ENCODE peak calls at places on chromosomes 3 and 15, in ten cellular contexts. One of them, this sample, is unnamed.

GRCh38 chr3:61117045-61117898 is 134.0 kb downstream of the FHIT start:
- DNase-seq in epithelial cell of esophagus: no peak
- DNase-seq in CD8-positive, alpha-beta T cell: no peak
- DNase-seq in body of pancreas: no peak
- DNase-seq in fibroblast of mammary gland: no peak
- DNase-seq in coronary artery: no peak
- DNase-seq in GM06990: no peak
- DNase-seq in A549: no peak
- DNase-seq in Peyer's patch: no peak
- DNase-seq in fibroblast of pulmonary artery: no peak
- DNase-seq in this sample: no peak

GRCh38 chr3:48634661-48635221 is 520 bp downstream of the SLC26A6 start:
- DNase-seq in epithelial cell of esophagus: peak
- DNase-seq in CD8-positive, alpha-beta T cell: peak
- DNase-seq in body of pancreas: peak
- DNase-seq in fibroblast of mammary gland: peak
- DNase-seq in coronary artery: no peak
- DNase-seq in GM06990: peak
- DNase-seq in A549: peak
- DNase-seq in Peyer's patch: peak
- DNase-seq in fibroblast of pulmonary artery: peak
- DNase-seq in this sample: peak

GRCh38 chr3:42839616-42840015 is 30.4 kb downstream of the ACKR2 start:
- DNase-seq in epithelial cell of esophagus: peak
- DNase-seq in CD8-positive, alpha-beta T cell: no peak
- DNase-seq in body of pancreas: peak
- DNase-seq in fibroblast of mammary gland: peak
- DNase-seq in coronary artery: no peak
- DNase-seq in GM06990: peak
- DNase-seq in A549: peak
- DNase-seq in Peyer's patch: peak
- DNase-seq in fibroblast of pulmonary artery: peak
- DNase-seq in this sample: peak

GRCh38 chr15:67882487-67883227 is 42.8 kb upstream of the RNU6-1 start:
- DNase-seq in epithelial cell of esophagus: peak
- DNase-seq in CD8-positive, alpha-beta T cell: no peak
- DNase-seq in body of pancreas: no peak
- DNase-seq in fibroblast of mammary gland: no peak
- DNase-seq in coronary artery: no peak
- DNase-seq in GM06990: peak
- DNase-seq in A549: peak
- DNase-seq in Peyer's patch: no peak
- DNase-seq in fibroblast of pulmonary artery: peak
- DNase-seq in this sample: no peak

GRCh38 chr3:71487418-71487817 is 96.1 kb downstream of the FOXP1 start:
- DNase-seq in epithelial cell of esophagus: no peak
- DNase-seq in CD8-positive, alpha-beta T cell: no peak
- DNase-seq in body of pancreas: no peak
- DNase-seq in fibroblast of mammary gland: no peak
- DNase-seq in coronary artery: no peak
- DNase-seq in GM06990: no peak
- DNase-seq in A549: no peak
- DNase-seq in Peyer's patch: no peak
- DNase-seq in fibroblast of pulmonary artery: no peak
- DNase-seq in this sample: no peak

GRCh38 chr15:67914537-67915373 is 74.9 kb upstream of the RNU6-1 start:
- DNase-seq in epithelial cell of esophagus: no peak
- DNase-seq in CD8-positive, alpha-beta T cell: no peak
- DNase-seq in body of pancreas: peak
- DNase-seq in fibroblast of mammary gland: no peak
- DNase-seq in coronary artery: peak
- DNase-seq in GM06990: no peak
- DNase-seq in A549: peak
- DNase-seq in Peyer's patch: peak
- DNase-seq in fibroblast of pulmonary artery: peak
- DNase-seq in this sample: no peak

GRCh38 chr3:129838086-129838485 is 55.4 kb downstream of the TMCC1 start:
- DNase-seq in epithelial cell of esophagus: no peak
- DNase-seq in CD8-positive, alpha-beta T cell: no peak
- DNase-seq in body of pancreas: no peak
- DNase-seq in fibroblast of mammary gland: no peak
- DNase-seq in coronary artery: no peak
- DNase-seq in GM06990: no peak
- DNase-seq in A549: no peak
- DNase-seq in Peyer's patch: no peak
- DNase-seq in fibroblast of pulmonary artery: no peak
- DNase-seq in this sample: no peak

GRCh38 chr3:131608741-131609140 is 106.0 kb upstream of the MRPL3 start:
- DNase-seq in epithelial cell of esophagus: no peak
- DNase-seq in CD8-positive, alpha-beta T cell: no peak
- DNase-seq in body of pancreas: no peak
- DNase-seq in fibroblast of mammary gland: no peak
- DNase-seq in coronary artery: no peak
- DNase-seq in GM06990: no peak
- DNase-seq in A549: no peak
- DNase-seq in Peyer's patch: no peak
- DNase-seq in fibroblast of pulmonary artery: peak
- DNase-seq in this sample: peak

GRCh38 chr3:59709702-59710555 is 660.1 kb upstream of the CFAP20DC start:
- DNase-seq in epithelial cell of esophagus: no peak
- DNase-seq in CD8-positive, alpha-beta T cell: peak
- DNase-seq in body of pancreas: peak
- DNase-seq in fibroblast of mammary gland: no peak
- DNase-seq in coronary artery: no peak
- DNase-seq in GM06990: no peak
- DNase-seq in A549: no peak
- DNase-seq in Peyer's patch: peak
- DNase-seq in fibroblast of pulmonary artery: no peak
- DNase-seq in this sample: peak

DNA sequence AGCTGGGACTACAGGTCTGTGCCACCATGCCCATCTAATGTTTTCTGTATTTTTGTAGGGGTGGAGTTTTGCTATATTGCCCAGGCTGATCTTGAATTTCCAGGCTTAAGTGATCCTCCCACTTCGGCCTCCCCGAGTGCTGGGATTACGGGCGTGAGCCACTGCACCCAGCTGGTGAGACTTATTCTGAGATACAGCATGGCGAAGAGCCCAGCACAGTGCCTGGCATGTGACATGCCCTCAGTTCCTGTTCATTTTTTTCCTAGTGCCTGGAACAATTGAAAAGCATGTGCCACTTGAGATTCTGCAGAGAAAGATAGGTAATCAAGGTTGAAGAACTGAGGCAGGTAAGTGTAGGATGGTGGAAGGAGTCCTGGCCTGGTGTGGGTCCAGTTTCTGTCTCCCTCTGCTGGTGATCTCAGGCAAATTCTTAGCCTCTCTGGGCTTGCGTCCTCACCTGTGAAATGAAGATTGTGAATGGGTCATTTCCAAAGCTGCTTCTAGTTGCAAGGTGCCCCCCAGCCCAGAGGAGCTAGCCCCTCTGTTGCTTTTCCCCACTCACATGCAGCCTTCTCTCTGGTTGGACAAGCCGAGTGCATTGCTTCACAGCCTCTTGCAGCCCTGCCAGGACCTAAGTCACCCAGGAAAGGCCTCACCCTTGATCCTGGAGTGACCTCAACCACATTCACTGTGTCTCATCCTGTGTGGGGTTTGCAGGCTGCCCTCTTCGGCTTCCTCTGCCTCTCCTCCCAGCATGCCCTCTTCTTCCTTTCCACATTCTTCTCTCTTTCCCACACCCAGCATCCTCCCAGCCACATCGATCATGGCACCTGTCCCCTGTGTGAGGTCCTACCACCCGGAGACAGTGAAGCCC is 4.3 kb upstream of the RHCG start:
- DNase-seq in epithelial cell of esophagus: peak
- DNase-seq in CD8-positive, alpha-beta T cell: no peak
- DNase-seq in body of pancreas: no peak
- DNase-seq in fibroblast of mammary gland: no peak
- DNase-seq in coronary artery: peak
- DNase-seq in GM06990: no peak
- DNase-seq in A549: no peak
- DNase-seq in Peyer's patch: peak
- DNase-seq in fibroblast of pulmonary artery: no peak
- DNase-seq in this sample: no peak
- H3K4me3 ChIP-seq in epithelial cell of esophagus: no peak
- H3K4me3 ChIP-seq in CD8-positive, alpha-beta T cell: no peak
- H3K4me3 ChIP-seq in body of pancreas: no peak
- H3K4me3 ChIP-seq in fibroblast of mammary gland: no peak
- H3K4me3 ChIP-seq in coronary artery: no peak
- H3K4me3 ChIP-seq in GM06990: no peak
- H3K4me3 ChIP-seq in A549: no peak
- H3K4me3 ChIP-seq in Peyer's patch: no peak
- H3K4me3 ChIP-seq in fibroblast of pulmonary artery: no peak
- H3K4me3 ChIP-seq in this sample: no peak

DNA sequence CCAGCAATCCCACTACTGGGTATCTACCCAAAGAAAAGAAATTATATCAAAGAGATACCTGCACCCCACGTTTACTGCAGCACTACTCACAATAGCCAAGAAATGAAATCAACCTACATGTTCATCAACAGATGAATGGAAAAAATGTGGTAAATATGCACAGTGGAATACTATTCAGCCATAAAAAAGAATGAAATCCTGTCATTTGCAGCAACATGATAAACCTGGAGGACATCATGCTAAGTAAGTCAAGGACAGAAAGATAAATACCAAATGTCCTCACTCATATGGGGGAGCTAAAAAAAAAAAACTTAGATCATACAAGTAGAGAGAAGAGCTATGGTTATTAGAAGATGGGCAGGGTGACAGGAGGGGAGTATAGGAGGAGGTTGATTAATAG is 9.1 kb downstream of the ZBTB11 start:
- DNase-seq in epithelial cell of esophagus: no peak
- DNase-seq in CD8-positive, alpha-beta T cell: no peak
- DNase-seq in body of pancreas: no peak
- DNase-seq in fibroblast of mammary gland: no peak
- DNase-seq in coronary artery: no peak
- DNase-seq in GM06990: no peak
- DNase-seq in A549: no peak
- DNase-seq in Peyer's patch: no peak
- DNase-seq in fibroblast of pulmonary artery: no peak
- DNase-seq in this sample: no peak
- TF ChIP-seq CTCF in epithelial cell of esophagus: no peak
- TF ChIP-seq CTCF in CD8-positive, alpha-beta T cell: no peak
- TF ChIP-seq CTCF in body of pancreas: no peak
- TF ChIP-seq CTCF in fibroblast of mammary gland: no peak
- TF ChIP-seq CTCF in coronary artery: no peak
- TF ChIP-seq CTCF in GM06990: no peak
- TF ChIP-seq CTCF in A549: no peak
- TF ChIP-seq CTCF in Peyer's patch: no peak
- TF ChIP-seq CTCF in fibroblast of pulmonary artery: no peak
- TF ChIP-seq CTCF in this sample: no peak

DNA sequence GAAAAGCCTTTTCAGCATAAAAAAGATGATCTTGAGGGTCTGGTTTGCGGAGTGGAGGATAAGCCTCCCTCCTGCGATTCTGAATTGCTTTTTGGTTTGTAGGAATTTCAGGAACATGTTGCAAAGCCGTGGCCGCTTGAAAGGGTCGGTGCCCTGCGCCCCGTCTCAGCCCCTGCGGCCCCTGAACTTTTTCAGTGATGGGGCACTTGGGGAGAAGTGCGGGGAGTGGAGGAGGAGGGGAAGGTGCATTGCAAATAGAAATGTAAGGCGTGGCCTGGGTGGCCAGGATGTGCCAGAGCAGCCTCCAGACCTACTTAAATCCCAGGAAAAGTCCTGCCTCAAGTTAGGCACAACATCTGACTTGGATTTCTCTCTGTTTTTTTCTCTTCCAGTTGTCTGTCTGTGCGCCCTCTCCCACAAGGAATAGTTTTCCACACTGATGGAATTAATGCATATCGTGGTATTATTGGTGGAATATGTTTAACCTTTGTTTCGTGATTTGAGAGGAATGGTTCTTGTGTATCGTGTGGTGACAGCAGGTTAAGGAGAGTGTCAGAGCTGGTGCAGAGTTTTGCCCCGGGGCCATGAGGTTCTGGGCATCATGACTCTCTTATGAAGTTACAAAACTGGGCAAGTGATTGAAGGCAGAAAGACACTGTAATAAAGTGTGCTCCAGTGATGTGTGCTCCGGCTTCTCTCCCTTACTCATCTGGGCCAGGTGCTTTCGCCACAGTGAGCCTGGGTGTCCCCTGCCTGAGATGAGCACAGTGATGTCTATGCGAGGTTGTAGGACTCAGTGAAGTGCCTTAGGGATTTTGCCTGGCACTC is 153.8 kb downstream of the PGPEP1L start:
- DNase-seq in epithelial cell of esophagus: peak
- DNase-seq in CD8-positive, alpha-beta T cell: no peak
- DNase-seq in body of pancreas: no peak
- DNase-seq in fibroblast of mammary gland: peak
- DNase-seq in coronary artery: peak
- DNase-seq in GM06990: no peak
- DNase-seq in A549: peak
- DNase-seq in Peyer's patch: no peak
- DNase-seq in fibroblast of pulmonary artery: peak
- DNase-seq in this sample: peak
- H3K4me3 ChIP-seq in epithelial cell of esophagus: peak
- H3K4me3 ChIP-seq in CD8-positive, alpha-beta T cell: no peak
- H3K4me3 ChIP-seq in body of pancreas: no peak
- H3K4me3 ChIP-seq in fibroblast of mammary gland: peak
- H3K4me3 ChIP-seq in coronary artery: peak
- H3K4me3 ChIP-seq in GM06990: no peak
- H3K4me3 ChIP-seq in A549: peak
- H3K4me3 ChIP-seq in Peyer's patch: peak
- H3K4me3 ChIP-seq in fibroblast of pulmonary artery: peak
- H3K4me3 ChIP-seq in this sample: peak

GRCh38 chr3:852033-852432 is 240.8 kb upstream of the CNTN6 start:
- DNase-seq in epithelial cell of esophagus: peak
- DNase-seq in CD8-positive, alpha-beta T cell: no peak
- DNase-seq in body of pancreas: no peak
- DNase-seq in fibroblast of mammary gland: no peak
- DNase-seq in coronary artery: no peak
- DNase-seq in GM06990: no peak
- DNase-seq in A549: no peak
- DNase-seq in Peyer's patch: no peak
- DNase-seq in fibroblast of pulmonary artery: no peak
- DNase-seq in this sample: no peak

GRCh38 chr3:853489-853888 is 239.3 kb upstream of the CNTN6 start:
- DNase-seq in epithelial cell of esophagus: no peak
- DNase-seq in CD8-positive, alpha-beta T cell: no peak
- DNase-seq in body of pancreas: no peak
- DNase-seq in fibroblast of mammary gland: no peak
- DNase-seq in coronary artery: no peak
- DNase-seq in GM06990: no peak
- DNase-seq in A549: no peak
- DNase-seq in Peyer's patch: no peak
- DNase-seq in fibroblast of pulmonary artery: no peak
- DNase-seq in this sample: no peak

DNA sequence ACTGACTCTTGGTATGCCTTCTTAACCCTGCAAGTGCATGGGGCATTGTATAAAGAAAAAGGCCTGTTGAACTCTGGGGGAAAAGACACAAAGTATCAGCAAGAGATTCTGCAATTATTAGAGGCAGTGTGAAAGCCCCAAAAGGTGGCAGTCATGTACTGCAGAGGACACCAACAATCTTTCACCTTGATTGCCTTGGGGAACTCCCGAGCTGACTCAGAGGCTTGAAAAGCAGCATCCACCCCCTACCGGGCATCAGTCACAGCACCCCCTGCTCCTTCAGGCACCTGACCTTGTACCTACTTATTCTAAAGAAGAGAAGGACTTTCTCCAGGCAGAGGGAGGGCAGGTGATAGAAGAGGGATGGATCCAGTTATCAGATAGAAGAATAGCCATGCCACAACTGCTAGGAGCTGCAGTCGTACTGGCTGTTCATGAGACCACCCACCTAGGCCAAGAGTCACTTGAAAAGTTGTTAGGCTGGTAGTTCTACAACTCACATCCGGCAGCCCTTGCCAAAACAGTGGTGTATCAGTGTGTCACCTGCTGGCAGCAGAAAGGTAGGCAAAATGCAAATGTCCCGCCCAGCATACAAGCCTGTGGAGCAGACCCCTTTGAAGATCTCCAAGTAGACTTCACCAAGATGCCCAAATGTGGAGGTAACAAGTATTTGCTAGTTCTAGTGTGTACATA is 241.6 kb upstream of the CNTN6 start:
- DNase-seq in epithelial cell of esophagus: peak
- DNase-seq in CD8-positive, alpha-beta T cell: no peak
- DNase-seq in body of pancreas: no peak
- DNase-seq in fibroblast of mammary gland: no peak
- DNase-seq in coronary artery: no peak
- DNase-seq in GM06990: no peak
- DNase-seq in A549: no peak
- DNase-seq in Peyer's patch: no peak
- DNase-seq in fibroblast of pulmonary artery: no peak
- DNase-seq in this sample: no peak
- TF ChIP-seq CTCF in epithelial cell of esophagus: peak
- TF ChIP-seq CTCF in CD8-positive, alpha-beta T cell: no peak
- TF ChIP-seq CTCF in body of pancreas: no peak
- TF ChIP-seq CTCF in fibroblast of mammary gland: no peak
- TF ChIP-seq CTCF in coronary artery: no peak
- TF ChIP-seq CTCF in GM06990: peak
- TF ChIP-seq CTCF in A549: no peak
- TF ChIP-seq CTCF in Peyer's patch: no peak
- TF ChIP-seq CTCF in fibroblast of pulmonary artery: no peak
- TF ChIP-seq CTCF in this sample: no peak